ENCODE peak calls at places on chromosomes 2 and 18, in seven cellular contexts. R is GM12892, K is SJSA1, D is RWPE1, T is KBM-7, X is hepatocyte, B is colonic mucosa. O is an unnamed sample.

GRCh38 chr18:37564796-37565137 is 831 bp downstream of the CELF4 start:
- DNase-seq in R (no peak), K (no peak), D (no peak), T (peak), X (peak), B (peak), O (no peak)

GRCh38 chr2:221245772-221246171 is 326.3 kb downstream of the EPHA4 start:
- DNase-seq in R (no peak), K (no peak), D (no peak), T (no peak), X (no peak), B (no peak), O (no peak)

GRCh38 chr2:72236445-72237067 is 88.9 kb upstream of the CYP26B1 start:
- DNase-seq in R (no peak), K (no peak), D (peak), T (no peak), X (no peak), B (no peak), O (peak)

GRCh38 chr2:111168528-111168929 is 47.8 kb downstream of the BCL2L11 start:
- DNase-seq in R (no peak), K (peak), D (peak), T (peak), X (peak), B (peak), O (peak)

GRCh38 chr2:218908721-218909619 is 28.3 kb downstream of the WNT10A start:
- DNase-seq in R (peak), K (peak), D (peak), T (peak), X (peak), B (peak), O (peak)

GRCh38 chr2:13652531-13653313 is 936.0 kb downstream of the TRIB2 start:
- DNase-seq in R (no peak), K (no peak), D (peak), T (no peak), X (no peak), B (no peak), O (no peak)

GRCh38 chr2:101327863-101328394 is 19.4 kb upstream of the RNF149 start:
- DNase-seq in R (no peak), K (no peak), D (peak), T (no peak), X (peak), B (peak), O (no peak)

GRCh38 chr18:67621025-67621713 is 104.6 kb upstream of the DSEL start:
- DNase-seq in R (no peak), K (no peak), D (no peak), T (no peak), X (no peak), B (no peak), O (no peak)

GRCh38 chr2:234579231-234579962 is 82.5 kb upstream of the ARL4C start:
- DNase-seq in R (no peak), K (no peak), D (no peak), T (no peak), X (no peak), B (no peak), O (no peak)

GRCh38 chr2:120534457-120534856 is 188.5 kb downstream of the INHBB start:
- DNase-seq in R (no peak), K (no peak), D (no peak), T (no peak), X (no peak), B (no peak), O (no peak)

GRCh38 chr2:104447831-104448434 is 406.0 kb upstream of the POU3F3 start:
- DNase-seq in R (no peak), K (no peak), D (no peak), T (peak), X (no peak), B (no peak), O (no peak)

GRCh38 chr2:240595381-240596079 is 9.0 kb downstream of the CAPN10 start:
- DNase-seq in R (peak), K (no peak), D (no peak), T (peak), X (no peak), B (peak), O (peak)

GRCh38 chr2:6917761-6918421 is 679 bp downstream of the RNF144A start:
- DNase-seq in R (no peak), K (no peak), D (no peak), T (no peak), X (peak), B (peak), O (no peak)

GRCh38 chr2:120016800-120017199 is 3.9 kb downstream of the EPB41L5 start:
- DNase-seq in R (no peak), K (no peak), D (no peak), T (no peak), X (no peak), B (no peak), O (no peak)

GRCh38 chr2:229665158-229665557 is 49.2 kb downstream of the DNER start:
- DNase-seq in R (no peak), K (no peak), D (no peak), T (no peak), X (no peak), B (no peak), O (no peak)

GRCh38 chr2:180705551-180705950 is 274.9 kb upstream of the UBE2E3 start:
- DNase-seq in R (no peak), K (no peak), D (no peak), T (no peak), X (no peak), B (no peak), O (no peak)

GRCh38 chr2:164737612-164738081 is 104.0 kb downstream of the COBLL1 start:
- DNase-seq in R (no peak), K (peak), D (peak), T (peak), X (peak), B (peak), O (peak)

GRCh38 chr2:226979004-226979403 is 143.2 kb downstream of the RHBDD1 start:
- DNase-seq in R (no peak), K (no peak), D (no peak), T (no peak), X (no peak), B (no peak), O (no peak)

GRCh38 chr2:10839813-10840212 is 27.2 kb upstream of the PDIA6 start:
- DNase-seq in R (no peak), K (no peak), D (no peak), T (no peak), X (peak), B (no peak), O (no peak)

GRCh38 chr18:22169889-22170420 is 566 bp downstream of the GATA6 start:
- DNase-seq in R (no peak), K (peak), D (peak), T (no peak), X (no peak), B (no peak), O (no peak)

O was measured in H54.